ENCODE peak calls at places on chromosome 16, in ten cellular contexts. Q is EH; J is effector CD4-positive, alpha-beta T cell; K is activated CD4-positive, alpha-beta T cell treated with anti-CD3 and anti-CD28 coated beads, Interleukin-2, amount 50 U/mL, for 48 hours; R is OCI-M1; H is endodermal cell; P is activated naive CD4-positive, alpha-beta T cell treated with anti-CD3 and anti-CD28 coated beads for 36 hours; O is stimulated activated CD8-positive, alpha-beta memory T cell treated with anti-CD3 and anti-CD28 coated beads, Interleukin-2, amount 100 ng/mL, for 48 hours; I is NCI-H460; M is osteocyte. Y is an unnamed sample.

GRCh38 chr16:87951550-87952538 is 610 bp downstream of the BANP start:
- DNase-seq in K (peak; percentile 36), M (no peak), H (peak; percentile 46), J (no peak), I (no peak), O (no peak), P (peak; percentile 32), R (peak; percentile 47), Q (peak; percentile 24), Y (peak; percentile 65)

GRCh38 chr16:22373662-22374310 is 633 bp downstream of the CDR2 start:
- DNase-seq in P (peak; percentile 45), M (peak; percentile 86), J (peak; percentile 28), K (peak; percentile 54), H (peak; percentile 78), I (no peak), Q (peak; percentile 43), O (peak; percentile 17), R (peak; percentile 38), Y (no peak)

GRCh38 chr16:25011891-25012499 is 3.2 kb downstream of the ARHGAP17 start:
- DNase-seq in Q (peak; percentile 39), H (no peak), J (no peak), K (no peak), M (no peak), R (no peak), P (no peak), O (no peak), I (no peak), Y (no peak)

GRCh38 chr16:84547539-84548058 is 43.1 kb upstream of the MEAK7 start:
- DNase-seq in J (no peak), M (no peak), P (peak; percentile 24), Q (no peak), O (peak; percentile 35), K (peak; percentile 66), H (no peak), I (no peak), R (no peak), Y (no peak)

GRCh38 chr16:81198635-81199034 is 39.9 kb upstream of the BCO1 start:
- DNase-seq in O (no peak), J (no peak), R (peak; percentile 35), P (no peak), K (no peak), Q (peak; percentile 30), I (no peak), H (no peak), M (no peak), Y (no peak)

GRCh38 chr16:71359431-71359830 is 908 bp downstream of the CALB2 start:
- DNase-seq in O (no peak), K (no peak), P (no peak), H (no peak), I (no peak), J (no peak), M (no peak), R (no peak), Q (no peak), Y (no peak)

GRCh38 chr16:88522276-88522949 is 47.8 kb upstream of the ZC3H18 start:
- DNase-seq in Q (no peak), M (no peak), R (no peak), J (no peak), H (no peak), I (no peak), O (no peak), K (no peak), P (no peak), Y (no peak)

GRCh38 chr16:9978160-9978725 is 204.0 kb downstream of the GRIN2A start:
- DNase-seq in R (no peak), M (no peak), J (no peak), K (no peak), O (no peak), Q (no peak), I (no peak), H (no peak), P (no peak), Y (no peak)

GRCh38 chr16:11232852-11233726 is 22.9 kb downstream of the SOCS1 start:
- DNase-seq in J (peak; percentile 69), H (peak; percentile 76), I (no peak), K (peak; percentile 95), M (no peak), Q (no peak), R (peak; percentile 97), O (peak; percentile 89), P (peak; percentile 97), Y (no peak)

GRCh38 chr16:88799569-88800276 is 3.9 kb upstream of the CDT1 start:
- DNase-seq in O (no peak), M (no peak), P (peak; percentile 62), K (peak; percentile 18), J (no peak), Q (no peak), R (peak; percentile 95), H (no peak), I (no peak), Y (no peak)

GRCh38 chr16:68700120-68700519 is 37.0 kb upstream of the CDH1 start:
- DNase-seq in J (no peak), I (no peak), R (no peak), M (no peak), Q (peak; percentile 48), P (no peak), K (no peak), H (no peak), O (no peak), Y (no peak)

GRCh38 chr16:29943846-29944669 is 17.8 kb upstream of the TMEM219 start:
- DNase-seq in K (no peak), I (peak; percentile 98), O (no peak), Q (peak; percentile 100), P (no peak), M (peak; percentile 88), R (peak; percentile 86), J (no peak), H (peak; percentile 90), Y (peak; percentile 99)

GRCh38 chr16:23795369-23795768 is 40.4 kb upstream of the PRKCB start:
- DNase-seq in M (no peak), J (no peak), P (no peak), Q (no peak), I (no peak), R (no peak), O (no peak), K (no peak), H (no peak), Y (no peak)

GRCh38 chr16:74807052-74807646 is 32.5 kb upstream of the FA2H start:
- DNase-seq in M (peak; percentile 76), O (no peak), I (no peak), J (no peak), H (no peak), R (no peak), P (no peak), K (no peak), Q (no peak), Y (no peak)

GRCh38 chr16:88943741-88944140 is 33.3 kb downstream of the CBFA2T3 start:
- DNase-seq in O (no peak), M (no peak), I (no peak), K (no peak), P (no peak), Q (no peak), H (no peak), J (no peak), R (no peak), Y (no peak)

GRCh38 chr16:70418274-70418992 is 20.5 kb downstream of the ST3GAL2 start:
- DNase-seq in J (no peak), K (no peak), O (no peak), M (no peak), H (peak; percentile 78), R (no peak), I (no peak), Q (no peak), P (peak; percentile 58), Y (no peak)